ENCODE peak calls at places on chromosomes 4 and X, in four cellular contexts. Y is GM12878, M is K562, L is H1. C is an unnamed sample.

GRCh38 chr4:40178672-40179071 is 18.2 kb upstream of the RHOH start:
- DNase-seq in M (no peak), Y (no peak), L (no peak), C (no peak)

GRCh38 chrX:41086627-41086932 is 1.3 kb downstream of the USP9X start:
- DNase-seq in L (no peak), M (no peak), Y (no peak), C (no peak)

GRCh38 chrX:119539872-119540271 is 25.3 kb downstream of the STEEP1 start:
- DNase-seq in M (peak), Y (no peak), L (no peak), C (no peak)

GRCh38 chr4:138241281-138242075 is 671 bp downstream of the SLC7A11 start:
- DNase-seq in Y (no peak), L (no peak), M (peak), C (no peak)

GRCh38 chrX:626745-627509 is 3.7 kb upstream of the SHOX start:
- DNase-seq in Y (no peak), L (no peak), M (no peak), C (no peak)

GRCh38 chrX:83845397-83845796 is 15.5 kb upstream of the CYLC1 start:
- DNase-seq in Y (no peak), L (no peak), M (peak), C (peak)

GRCh38 chrX:21744060-21744459 is 13.9 kb downstream of the SMPX start:
- DNase-seq in Y (no peak), M (no peak), L (no peak), C (no peak)

GRCh38 chr4:335515-335914 is 2.1 kb upstream of the ZNF141 start:
- DNase-seq in Y (no peak), L (no peak), M (no peak), C (no peak)

GRCh38 chrX:127187095-127187494 is 367.6 kb downstream of the PRR32 start:
- DNase-seq in L (no peak), Y (no peak), M (no peak), C (no peak)
- H3K27ac ChIP-seq in L (no peak), Y (no peak), M (no peak), C (no peak)

GRCh38 chrX:30863969-30864368 is 25.1 kb downstream of the TAB3 start:
- DNase-seq in Y (no peak), M (no peak), L (no peak), C (no peak)
- TF ChIP-seq NRF1 in Y (no peak), M (no peak), L (no peak), C (no peak)

GRCh38 chr4:185817403-185817818 is 5.4 kb upstream of the SORBS2 start:
- DNase-seq in M (no peak), L (no peak), Y (no peak), C (no peak)

GRCh38 chr4:185820119-185821028 is 8.4 kb upstream of the SORBS2 start:
- DNase-seq in M (no peak), Y (no peak), L (no peak), C (no peak)

GRCh38 chr4:185821029-185821419 is 9.0 kb upstream of the SORBS2 start:
- DNase-seq in L (no peak), M (no peak), Y (no peak), C (no peak)

GRCh38 chr4:185822791-185823190 is 10.8 kb upstream of the SORBS2 start:
- DNase-seq in Y (no peak), L (no peak), M (no peak), C (no peak)

GRCh38 chr4:185819144-185819543 is 7.2 kb upstream of the SORBS2 start:
- DNase-seq in Y (no peak), L (no peak), M (no peak), C (no peak)
- H3K27ac ChIP-seq in Y (no peak), L (no peak), M (no peak), C (no peak)

DNA sequence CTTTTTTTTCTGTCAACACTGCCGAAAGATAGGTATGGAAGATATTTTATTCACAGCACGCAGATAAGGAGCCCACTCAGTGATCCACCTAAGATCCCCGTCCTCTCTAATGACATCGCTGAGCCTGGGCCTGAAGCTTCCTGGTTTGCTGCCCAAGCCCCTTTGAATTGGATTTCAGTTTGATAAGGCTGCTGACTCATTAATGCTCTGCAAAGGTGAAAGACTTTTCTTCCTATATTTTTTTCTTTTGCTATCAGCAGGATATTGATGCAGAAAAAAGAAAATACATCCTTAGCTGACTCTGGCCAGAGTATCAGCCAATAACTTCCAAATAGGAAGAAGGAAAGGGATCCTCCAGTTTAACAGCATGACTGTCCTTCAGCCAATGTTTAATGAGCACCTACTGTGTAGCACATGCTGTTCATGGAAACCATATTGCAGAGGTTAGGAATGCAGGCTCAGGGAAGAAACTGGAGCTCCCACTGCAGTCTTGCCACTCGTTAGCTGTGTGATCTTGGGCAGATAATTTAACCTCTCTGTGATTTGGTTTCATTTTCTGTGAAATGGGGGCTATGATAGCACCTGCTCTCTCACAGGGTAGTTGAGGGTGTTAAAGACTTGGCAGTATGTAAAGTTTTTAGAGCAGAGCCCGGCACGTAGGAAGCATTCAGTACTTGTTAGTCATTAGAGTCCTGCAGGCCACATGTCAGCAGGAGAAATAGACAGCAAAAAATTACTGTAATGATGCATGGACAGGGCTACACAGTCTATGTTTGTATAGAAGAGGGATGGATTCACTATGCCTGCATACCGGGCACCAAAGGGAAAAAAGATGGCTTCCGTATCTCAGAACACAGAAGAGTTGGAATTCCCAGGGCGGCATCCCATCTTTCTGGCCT is 39.3 kb downstream of the EVC start:
- DNase-seq in L (no peak), Y (no peak), M (no peak), C (no peak)
- TF ChIP-seq NRF1 in L (no peak), Y (no peak), M (no peak), C (no peak)

GRCh38 chr4:25970241-25970675 is 56.2 kb downstream of the SMIM20 start:
- DNase-seq in L (no peak), Y (no peak), M (no peak), C (no peak)
- H3K27ac ChIP-seq in L (no peak), Y (no peak), M (no peak), C (no peak)

C was measured in SK-N-SH.